ENCODE peak calls at places on chromosomes 2 and 18, in eight cellular contexts. U is activated T-helper 2 cell treated with anti-CD3 and anti-CD28 coated beads, Interferon-gamma antibody, Interleukin-2, Interleukin-4, amounts not matched to agents 10 μg/mL and 5 μg/mL and 100 μg/mL, durations not matched to agents 14 hours and 24 hours and 36 hours; M is stimulated activated CD8-positive, alpha-beta memory T cell treated with anti-CD3 and anti-CD28 coated beads, Interleukin-4, amount 100 ng/mL, for 24 hours; X is stimulated activated CD4-positive, alpha-beta T cell treated with anti-CD3 and anti-CD28 coated beads, TNF-alpha, amount 100 ng/mL, for 24 hours; T is MCF 10A; H is endothelial cell; B is colonic mucosa; E is cardiac fibroblast. V is an unnamed sample.

GRCh38 chr2:164785447-164785846 is 56.2 kb downstream of the COBLL1 start:
- DNase-seq in E (peak), B (no peak), H (no peak), X (no peak), U (no peak), M (no peak), T (no peak), V (no peak)

GRCh38 chr18:34159691-34160185 is 65.0 kb downstream of the NOL4 start:
- DNase-seq in E (no peak), H (peak), T (no peak), X (no peak), B (no peak), M (no peak), U (no peak), V (no peak)

GRCh38 chr18:23133860-23134779 is 1.2 kb upstream of the CABLES1 start:
- DNase-seq in E (no peak), T (peak), M (peak), X (peak), U (peak), H (no peak), B (peak), V (no peak)

GRCh38 chr2:26693287-26693849 is 846 bp downstream of the KCNK3 start:
- DNase-seq in T (no peak), H (no peak), U (no peak), B (no peak), E (no peak), X (no peak), M (no peak), V (no peak)

GRCh38 chr2:173288561-173288960 is 66.1 kb upstream of the CDCA7 start:
- DNase-seq in E (peak), B (no peak), H (no peak), U (no peak), M (no peak), X (peak), T (peak), V (peak)

GRCh38 chr2:55158111-55158814 is 73.8 kb downstream of the CLHC1 start:
- DNase-seq in M (no peak), U (no peak), X (no peak), B (no peak), T (no peak), H (no peak), E (no peak), V (no peak)

GRCh38 chr18:68298340-68298739 is 416.6 kb downstream of the TMX3 start:
- DNase-seq in M (no peak), H (no peak), E (no peak), T (no peak), B (no peak), X (no peak), U (no peak), V (no peak)

GRCh38 chr2:54673501-54673998 is 49.9 kb upstream of the EML6 start:
- DNase-seq in B (peak), M (no peak), U (peak), H (peak), X (peak), E (peak), T (peak), V (no peak)

GRCh38 chr2:45008296-45009129 is 739 bp downstream of the SIX2 start:
- DNase-seq in T (no peak), H (peak), B (no peak), M (no peak), U (no peak), X (no peak), E (peak), V (no peak)

GRCh38 chr2:33064349-33064801 is 117.6 kb downstream of the LTBP1 start:
- DNase-seq in X (no peak), E (no peak), H (no peak), U (no peak), B (no peak), T (no peak), M (no peak), V (no peak)

GRCh38 chr18:35519148-35519899 is 21.6 kb upstream of the INO80C start:
- DNase-seq in T (no peak), E (no peak), M (no peak), U (no peak), B (no peak), H (no peak), X (no peak), V (no peak)

GRCh38 chr2:192585418-192585817 is 390.7 kb upstream of the TMEFF2 start:
- DNase-seq in H (no peak), X (no peak), E (no peak), B (no peak), T (no peak), U (no peak), M (no peak), V (no peak)

GRCh38 chr2:173002751-173003541 is 72.7 kb upstream of the MAP3K20 start:
- DNase-seq in U (no peak), B (no peak), X (no peak), T (no peak), E (no peak), H (no peak), M (no peak), V (no peak)

GRCh38 chr18:25650201-25650941 is 298.4 kb upstream of the ZNF521 start:
- DNase-seq in X (no peak), H (no peak), B (no peak), U (no peak), M (no peak), E (peak), T (no peak), V (no peak)

GRCh38 chr2:218033208-218033589 is 30.4 kb upstream of the TNS1 start:
- DNase-seq in M (no peak), E (no peak), X (no peak), T (no peak), U (peak), B (no peak), H (no peak), V (no peak)

GRCh38 chr18:48945953-48946217 is 4.9 kb downstream of the SMAD7 start:
- DNase-seq in T (no peak), B (no peak), H (no peak), M (no peak), E (no peak), X (no peak), U (no peak), V (no peak)

GRCh38 chr18:80200171-80200931 is 47.0 kb downstream of the PARD6G start:
- DNase-seq in H (no peak), E (no peak), U (no peak), X (no peak), M (no peak), B (no peak), T (peak), V (no peak)

GRCh38 chr2:136117391-136117841 is 533 bp downstream of the CXCR4 start:
- DNase-seq in H (peak), M (no peak), T (peak), X (peak), U (peak), E (peak), B (peak), V (no peak)

GRCh38 chr2:33321236-33321731 is 155.2 kb upstream of the RASGRP3 start:
- DNase-seq in E (peak), M (no peak), U (peak), B (no peak), X (peak), T (peak), H (no peak), V (peak)

GRCh38 chr2:25833566-25833965 is 44.7 kb downstream of the ASXL2 start:
- DNase-seq in M (no peak), H (no peak), U (no peak), E (peak), T (no peak), X (peak), B (peak), V (no peak)

GRCh38 chr18:7272268-7273049 is 41.6 kb downstream of the LRRC30 start:
- DNase-seq in B (peak), T (peak), H (peak), M (no peak), X (no peak), U (no peak), E (peak), V (no peak)

GRCh38 chr2:178666458-178666857 is 140.8 kb downstream of the TTN start:
- DNase-seq in T (no peak), M (no peak), U (no peak), H (no peak), X (no peak), B (no peak), E (no peak), V (no peak)

GRCh38 chr2:20196053-20196880 is 28.7 kb downstream of the SDC1 start:
- DNase-seq in X (no peak), H (no peak), B (peak), E (no peak), U (no peak), T (no peak), M (no peak), V (no peak)

GRCh38 chr2:68151037-68151436 is 6.7 kb upstream of the PNO1 start:
- DNase-seq in E (peak), H (no peak), T (no peak), M (no peak), U (no peak), X (no peak), B (no peak), V (no peak)

GRCh38 chr2:161243312-161243711 is 64.9 kb upstream of the PSMD14 start:
- DNase-seq in T (no peak), B (no peak), M (no peak), X (no peak), H (no peak), U (no peak), E (no peak), V (no peak)

GRCh38 chr2:197904446-197904845 is 100.1 kb downstream of the PLCL1 start:
- DNase-seq in E (no peak), T (no peak), M (no peak), H (no peak), X (no peak), B (no peak), U (no peak), V (no peak)

GRCh38 chr2:95388091-95388692 is 14.3 kb upstream of the FAHD2A start:
- DNase-seq in H (no peak), X (no peak), M (no peak), U (no peak), B (peak), T (no peak), E (no peak), V (no peak)

GRCh38 chr18:51342815-51343214 is 145.3 kb upstream of the MEX3C start:
- DNase-seq in B (no peak), U (no peak), E (peak), X (peak), H (no peak), M (no peak), T (peak), V (no peak)

GRCh38 chr2:27152796-27153464 is 4.1 kb downstream of the TCF23 start:
- DNase-seq in B (peak), H (no peak), M (no peak), U (no peak), E (peak), X (no peak), T (peak), V (no peak)

GRCh38 chr2:149080104-149080503 is 41.6 kb downstream of the LYPD6B start:
- DNase-seq in M (no peak), E (no peak), T (no peak), B (no peak), H (no peak), X (no peak), U (no peak), V (no peak)

GRCh38 chr18:63120541-63121059 is 199.0 kb downstream of the BCL2 start:
- DNase-seq in T (no peak), U (no peak), X (no peak), B (no peak), E (no peak), M (no peak), H (no peak), V (no peak)

V was measured in stimulated activated effector memory CD8-positive, alpha-beta T cell treated with anti-CD3 and anti-CD28 coated beads, Interleukin-12 subunit alpha, Interleukin-12 subunit beta, amount 100 ng/mL, for 72 hours.